ENCODE peak calls at places on chromosome 10, in six cellular contexts. H is GM12865, P is BE2C, X is GM23248, R is BJ, Y is fibroblast of mammary gland. T is an unnamed sample.

GRCh38 chr10:84267503-84268126 is 22.8 kb downstream of the RGR start:
- DNase-seq in H (peak), P (peak), X (peak), R (no peak), Y (peak), T (peak)

GRCh38 chr10:12334186-12334530 is 15.2 kb upstream of the CAMK1D start:
- DNase-seq in H (no peak), P (no peak), X (no peak), R (no peak), Y (no peak), T (no peak)

GRCh38 chr10:80699602-80700039 is 161.9 kb downstream of the SH2D4B start:
- DNase-seq in H (peak), P (peak), X (peak), R (no peak), Y (peak), T (peak)

GRCh38 chr10:71965623-71966022 is 1.4 kb downstream of the CHST3 start:
- DNase-seq in H (no peak), P (no peak), X (peak), R (no peak), Y (no peak), T (no peak)

GRCh38 chr10:88254091-88254490 is 329.0 kb downstream of the RNLS start:
- DNase-seq in H (peak), P (peak), X (peak), R (peak), Y (peak), T (peak)

GRCh38 chr10:86443069-86443468 is 76.5 kb upstream of the GRID1 start:
- DNase-seq in H (no peak), P (no peak), X (peak), R (no peak), Y (peak), T (peak)

GRCh38 chr10:126593968-126594701 is 76.4 kb downstream of the C10orf90 start:
- DNase-seq in H (no peak), P (no peak), X (no peak), R (no peak), Y (no peak), T (no peak)

GRCh38 chr10:101226888-101227736 is 2.2 kb downstream of the LBX1 start:
- DNase-seq in H (no peak), P (no peak), X (peak), R (no peak), Y (no peak), T (no peak)

GRCh38 chr10:110547139-110547761 is 20.2 kb upstream of the SMC3 start:
- DNase-seq in H (peak), P (no peak), X (peak), R (no peak), Y (peak), T (peak)

GRCh38 chr10:69456880-69457693 is 5.8 kb downstream of the TSPAN15 start:
- DNase-seq in H (no peak), P (no peak), X (peak), R (no peak), Y (peak), T (no peak)

GRCh38 chr10:117175901-117176534 is 21.3 kb upstream of the KCNK18 start:
- DNase-seq in H (peak), P (peak), X (peak), R (peak), Y (peak), T (peak)

GRCh38 chr10:3203972-3204371 is 31.4 kb upstream of the PITRM1 start:
- DNase-seq in H (no peak), P (no peak), X (no peak), R (no peak), Y (no peak), T (no peak)

GRCh38 chr10:29926649-29927048 is 132.7 kb downstream of the JCAD start:
- DNase-seq in H (no peak), P (peak), X (peak), R (no peak), Y (peak), T (peak)

GRCh38 chr10:122130474-122131110 is 140.5 kb upstream of the BTBD16 start:
- DNase-seq in H (no peak), P (no peak), X (no peak), R (no peak), Y (no peak), T (no peak)

GRCh38 chr10:13518076-13518692 is 10.6 kb downstream of the BEND7 start:
- DNase-seq in H (peak), P (no peak), X (no peak), R (no peak), Y (no peak), T (peak)

GRCh38 chr10:16581202-16581601 is 59.5 kb upstream of the C1QL3 start:
- DNase-seq in H (no peak), P (no peak), X (no peak), R (no peak), Y (no peak), T (no peak)

GRCh38 chr10:25896421-25896820 is 37.6 kb upstream of the MYO3A start:
- DNase-seq in H (no peak), P (no peak), X (no peak), R (no peak), Y (no peak), T (no peak)

GRCh38 chr10:43259981-43260761 is 6.7 kb downstream of the RASGEF1A start:
- DNase-seq in H (peak), P (peak), X (no peak), R (no peak), Y (peak), T (peak)

DNA sequence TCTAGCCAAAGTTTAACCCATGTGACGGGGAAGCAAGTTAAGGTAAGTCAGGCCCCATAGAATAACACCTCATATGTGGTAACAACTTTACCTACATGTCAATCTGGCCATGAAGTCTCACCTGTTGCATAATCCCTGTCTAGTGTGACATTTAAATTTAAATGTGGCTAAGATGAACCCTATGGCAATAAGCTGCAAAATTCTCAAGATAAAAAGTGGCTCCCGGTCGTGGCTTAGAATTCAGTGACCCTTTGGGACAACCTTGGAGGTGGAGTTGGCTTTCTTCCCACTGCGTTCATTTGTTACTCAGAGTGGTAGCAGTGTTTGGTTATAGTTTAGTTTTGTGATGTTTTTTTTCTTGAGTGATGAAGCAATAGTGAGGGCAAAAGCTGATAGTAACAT is 90.6 kb downstream of the ARID5B start:
- DNase-seq in H (no peak), P (no peak), X (peak), R (no peak), Y (peak), T (peak)
- H3K4me3 ChIP-seq in H (no peak), P (no peak), X (peak), R (no peak), Y (no peak), T (no peak)

DNA sequence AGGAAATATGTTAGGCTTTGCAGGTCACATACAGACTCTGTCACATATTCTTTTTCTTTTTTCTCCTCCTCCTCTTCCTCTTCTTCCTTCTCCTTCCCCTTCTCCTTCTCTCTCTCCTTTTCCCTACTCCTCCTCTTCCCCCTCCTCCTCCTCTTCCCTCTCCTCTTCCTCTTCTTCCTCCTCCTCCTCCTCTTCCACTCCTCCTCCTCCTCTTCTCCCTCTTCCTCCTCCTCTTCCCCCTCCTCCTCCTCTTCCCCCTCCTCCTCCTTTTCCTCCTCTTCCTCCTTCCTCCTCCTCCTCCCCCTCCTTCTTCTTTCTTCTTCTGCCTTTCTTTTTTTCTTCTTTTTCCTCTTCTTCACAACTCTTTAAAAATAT is 159.8 kb downstream of the KIF20B start:
- DNase-seq in H (no peak), P (no peak), X (no peak), R (no peak), Y (no peak), T (no peak)
- H3K4me3 ChIP-seq in H (peak), P (no peak), X (peak), R (no peak), Y (no peak), T (no peak)

DNA sequence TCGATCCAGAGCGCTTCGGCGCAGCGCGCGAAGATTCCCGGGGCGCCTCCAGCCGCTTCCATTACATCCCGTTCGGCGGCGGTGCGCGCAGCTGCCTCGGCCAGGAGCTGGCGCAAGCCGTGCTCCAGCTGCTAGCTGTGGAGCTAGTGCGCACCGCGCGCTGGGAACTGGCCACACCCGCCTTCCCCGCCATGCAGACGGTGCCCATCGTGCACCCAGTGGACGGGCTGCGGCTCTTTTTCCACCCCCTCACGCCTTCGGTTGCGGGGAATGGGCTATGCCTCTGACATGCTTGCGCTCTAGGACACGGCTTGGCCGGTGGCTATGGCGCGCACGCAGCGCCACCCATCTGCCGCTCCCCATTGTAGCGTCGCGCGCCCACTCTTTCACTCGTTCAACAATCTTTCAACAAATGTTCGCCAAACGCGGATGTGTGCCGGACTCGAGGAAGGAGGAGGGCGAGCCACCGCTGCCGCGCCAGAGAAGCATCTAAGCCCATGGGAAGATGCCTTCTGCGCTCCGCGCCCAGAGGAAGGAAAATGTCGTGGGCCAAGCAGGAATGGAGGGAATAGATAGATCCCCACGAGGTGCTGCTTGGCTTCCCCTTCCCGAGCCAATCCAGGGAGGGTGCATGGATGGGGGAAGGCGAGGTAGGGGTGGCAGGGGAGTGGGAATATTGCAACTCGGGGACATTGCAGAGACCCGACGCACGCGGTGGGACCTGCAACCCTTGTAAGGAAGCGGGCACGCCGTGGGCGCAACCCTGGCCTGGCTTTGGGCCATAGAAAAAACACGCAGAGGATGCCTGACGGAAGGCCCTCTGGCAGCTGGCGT is 5.1 kb upstream of the CYP26A1 start:
- DNase-seq in H (no peak), P (no peak), X (peak), R (no peak), Y (peak), T (no peak)
- H3K4me3 ChIP-seq in H (no peak), P (no peak), X (peak), R (peak), Y (no peak), T (no peak)

GRCh38 chr10:9828110-9828509 is 1189.6 kb upstream of the CELF2 start:
- DNase-seq in H (no peak), P (no peak), X (no peak), R (no peak), Y (no peak), T (no peak)

GRCh38 chr10:9825491-9826018 is 1192.1 kb upstream of the CELF2 start:
- DNase-seq in H (peak), P (no peak), X (no peak), R (no peak), Y (no peak), T (peak)

GRCh38 chr10:9819756-9820494 is 1197.7 kb upstream of the CELF2 start:
- DNase-seq in H (no peak), P (no peak), X (no peak), R (no peak), Y (no peak), T (no peak)

GRCh38 chr10:9823268-9823930 is 1194.3 kb upstream of the CELF2 start:
- DNase-seq in H (no peak), P (no peak), X (peak), R (no peak), Y (peak), T (no peak)

GRCh38 chr10:9824546-9825164 is 1193.0 kb upstream of the CELF2 start:
- DNase-seq in H (peak), P (no peak), X (no peak), R (no peak), Y (no peak), T (no peak)
- H3K4me3 ChIP-seq in H (no peak), P (no peak), X (no peak), R (no peak), Y (no peak), T (no peak)

T was measured in fibroblast of pulmonary artery.